ENCODE peak calls at places on chromosomes 5 and 9, in seven cellular contexts. B is glutamatergic neuron; G is stimulated activated CD8-positive, alpha-beta memory T cell treated with anti-CD3 and anti-CD28 coated beads, Interleukin-4, amount 100 ng/mL, for 4 hours; J is activated naive CD8-positive, alpha-beta T cell treated with anti-CD3 and anti-CD28 coated beads, Interleukin-2, amount 50 U/mL, for 16 hours; D is choroid plexus epithelial cell; I is CD4-positive, alpha-beta T cell; Z is posterior vena cava. V is an unnamed sample.

GRCh38 chr5:160919610-160920009 is 67.6 kb upstream of the ATP10B start:
- DNase-seq in B (no peak), G (no peak), J (no peak), D (no peak), I (no peak), Z (no peak), V (no peak)

GRCh38 chr9:89793551-89793950 is 188.7 kb downstream of the GADD45G start:
- DNase-seq in B (no peak), G (no peak), J (no peak), D (no peak), I (no peak), Z (peak), V (no peak)

GRCh38 chr5:140113180-140113698 is 670 bp upstream of the PURA start:
- DNase-seq in B (peak), G (no peak), J (no peak), D (no peak), I (peak), Z (peak), V (no peak)

GRCh38 chr9:84869091-84869490 is 199.6 kb downstream of the NTRK2 start:
- DNase-seq in B (no peak), G (no peak), J (no peak), D (no peak), I (no peak), Z (no peak), V (no peak)

GRCh38 chr5:74240783-74241750 is 399.5 kb downstream of the ENC1 start:
- DNase-seq in B (no peak), G (no peak), J (no peak), D (no peak), I (no peak), Z (no peak), V (no peak)

GRCh38 chr5:135553688-135554462 is 18.1 kb upstream of the NEUROG1 start:
- DNase-seq in B (peak), G (no peak), J (no peak), D (peak), I (no peak), Z (peak), V (no peak)

GRCh38 chr5:62460578-62460983 is 48.0 kb downstream of the IPO11 start:
- DNase-seq in B (no peak), G (no peak), J (no peak), D (peak), I (no peak), Z (no peak), V (peak)

GRCh38 chr5:125274938-125275759 is 528.7 kb upstream of the ZNF608 start:
- DNase-seq in B (no peak), G (no peak), J (no peak), D (peak), I (no peak), Z (no peak), V (peak)

GRCh38 chr5:150945501-150945900 is 40.7 kb upstream of the ZNF300 start:
- DNase-seq in B (no peak), G (no peak), J (no peak), D (peak), I (no peak), Z (no peak), V (no peak)

GRCh38 chr9:90916147-90916734 is 114.6 kb downstream of the SYK start:
- DNase-seq in B (no peak), G (no peak), J (no peak), D (no peak), I (no peak), Z (no peak), V (no peak)

GRCh38 chr5:176608937-176609723 is 826 bp downstream of the GPRIN1 start:
- DNase-seq in B (no peak), G (no peak), J (no peak), D (no peak), I (no peak), Z (no peak), V (no peak)

GRCh38 chr5:91632871-91633270 is 249.8 kb upstream of the ARRDC3 start:
- DNase-seq in B (no peak), G (no peak), J (no peak), D (no peak), I (no peak), Z (no peak), V (no peak)

GRCh38 chr5:164555809-164556208 is 1050.4 kb downstream of the MAT2B start:
- DNase-seq in B (no peak), G (no peak), J (no peak), D (peak), I (no peak), Z (no peak), V (no peak)

GRCh38 chr9:76630916-76631315 is 133.3 kb upstream of the PCA3 start:
- DNase-seq in B (no peak), G (no peak), J (no peak), D (no peak), I (no peak), Z (no peak), V (no peak)

GRCh38 chr5:176844706-176845391 is 34.5 kb downstream of the UNC5A start:
- DNase-seq in B (no peak), G (no peak), J (no peak), D (peak), I (no peak), Z (no peak), V (no peak)

V was measured in smooth muscle cell of the brain vasculature.